ENCODE peak calls at places on chromosome 2, in eight cellular contexts. One of them, this sample, is unnamed.

GRCh38 chr2:83584674-83585073 is 874.4 kb downstream of the SUCLG1 start:
- DNase-seq in retinal pigment epithelial cell: peak
- DNase-seq in HFF-Myc: no peak
- DNase-seq in fibroblast of lung: no peak
- DNase-seq in choroid plexus epithelial cell: peak
- DNase-seq in left ventricle myocardium inferior: no peak
- DNase-seq in adrenal gland: no peak
- DNase-seq in AG04449: peak
- DNase-seq in this sample: no peak

GRCh38 chr2:19989342-19989680 is 594 bp downstream of the WDR35 start:
- DNase-seq in left ventricle myocardium inferior: no peak
- DNase-seq in adrenal gland: no peak
- DNase-seq in fibroblast of lung: no peak
- DNase-seq in AG04449: no peak
- DNase-seq in choroid plexus epithelial cell: no peak
- DNase-seq in HFF-Myc: no peak
- DNase-seq in retinal pigment epithelial cell: no peak
- DNase-seq in this sample: no peak

GRCh38 chr2:44061876-44062275 is 66.1 kb upstream of the LRPPRC start:
- DNase-seq in left ventricle myocardium inferior: no peak
- DNase-seq in adrenal gland: no peak
- DNase-seq in fibroblast of lung: no peak
- DNase-seq in AG04449: no peak
- DNase-seq in retinal pigment epithelial cell: no peak
- DNase-seq in HFF-Myc: no peak
- DNase-seq in choroid plexus epithelial cell: no peak
- DNase-seq in this sample: no peak

GRCh38 chr2:120669121-120669952 is 66.3 kb upstream of the GLI2 start:
- DNase-seq in retinal pigment epithelial cell: no peak
- DNase-seq in adrenal gland: no peak
- DNase-seq in left ventricle myocardium inferior: no peak
- DNase-seq in fibroblast of lung: peak
- DNase-seq in AG04449: no peak
- DNase-seq in HFF-Myc: peak
- DNase-seq in choroid plexus epithelial cell: peak
- DNase-seq in this sample: no peak

GRCh38 chr2:53818854-53819435 is 32.1 kb downstream of the ERLEC1 start:
- DNase-seq in HFF-Myc: no peak
- DNase-seq in retinal pigment epithelial cell: no peak
- DNase-seq in AG04449: no peak
- DNase-seq in adrenal gland: no peak
- DNase-seq in left ventricle myocardium inferior: no peak
- DNase-seq in fibroblast of lung: no peak
- DNase-seq in choroid plexus epithelial cell: no peak
- DNase-seq in this sample: no peak

GRCh38 chr2:17800693-17801458 is 15.4 kb upstream of the MSGN1 start:
- DNase-seq in retinal pigment epithelial cell: no peak
- DNase-seq in adrenal gland: no peak
- DNase-seq in HFF-Myc: no peak
- DNase-seq in AG04449: no peak
- DNase-seq in choroid plexus epithelial cell: no peak
- DNase-seq in left ventricle myocardium inferior: no peak
- DNase-seq in fibroblast of lung: no peak
- DNase-seq in this sample: no peak

GRCh38 chr2:241036397-241036963 is 38.1 kb downstream of the SNED1 start:
- DNase-seq in choroid plexus epithelial cell: no peak
- DNase-seq in adrenal gland: no peak
- DNase-seq in AG04449: no peak
- DNase-seq in fibroblast of lung: peak
- DNase-seq in HFF-Myc: no peak
- DNase-seq in left ventricle myocardium inferior: no peak
- DNase-seq in retinal pigment epithelial cell: no peak
- DNase-seq in this sample: no peak

GRCh38 chr2:101341901-101342624 is 33.6 kb upstream of the RNF149 start:
- DNase-seq in choroid plexus epithelial cell: peak
- DNase-seq in AG04449: no peak
- DNase-seq in fibroblast of lung: peak
- DNase-seq in adrenal gland: peak
- DNase-seq in HFF-Myc: peak
- DNase-seq in left ventricle myocardium inferior: peak
- DNase-seq in retinal pigment epithelial cell: no peak
- DNase-seq in this sample: peak

GRCh38 chr2:118489712-118490255 is 357.7 kb downstream of the EN1 start:
- DNase-seq in AG04449: no peak
- DNase-seq in retinal pigment epithelial cell: no peak
- DNase-seq in adrenal gland: no peak
- DNase-seq in choroid plexus epithelial cell: no peak
- DNase-seq in HFF-Myc: no peak
- DNase-seq in left ventricle myocardium inferior: no peak
- DNase-seq in fibroblast of lung: no peak
- DNase-seq in this sample: no peak

GRCh38 chr2:226747288-226747687 is 52.3 kb downstream of the IRS1 start:
- DNase-seq in left ventricle myocardium inferior: no peak
- DNase-seq in choroid plexus epithelial cell: no peak
- DNase-seq in retinal pigment epithelial cell: no peak
- DNase-seq in AG04449: no peak
- DNase-seq in HFF-Myc: no peak
- DNase-seq in adrenal gland: no peak
- DNase-seq in fibroblast of lung: no peak
- DNase-seq in this sample: no peak

GRCh38 chr2:201260302-201260800 is at the start of gene CASP8:
- DNase-seq in fibroblast of lung: peak
- DNase-seq in choroid plexus epithelial cell: peak
- DNase-seq in adrenal gland: peak
- DNase-seq in left ventricle myocardium inferior: no peak
- DNase-seq in HFF-Myc: peak
- DNase-seq in retinal pigment epithelial cell: no peak
- DNase-seq in AG04449: no peak
- DNase-seq in this sample: no peak

DNA sequence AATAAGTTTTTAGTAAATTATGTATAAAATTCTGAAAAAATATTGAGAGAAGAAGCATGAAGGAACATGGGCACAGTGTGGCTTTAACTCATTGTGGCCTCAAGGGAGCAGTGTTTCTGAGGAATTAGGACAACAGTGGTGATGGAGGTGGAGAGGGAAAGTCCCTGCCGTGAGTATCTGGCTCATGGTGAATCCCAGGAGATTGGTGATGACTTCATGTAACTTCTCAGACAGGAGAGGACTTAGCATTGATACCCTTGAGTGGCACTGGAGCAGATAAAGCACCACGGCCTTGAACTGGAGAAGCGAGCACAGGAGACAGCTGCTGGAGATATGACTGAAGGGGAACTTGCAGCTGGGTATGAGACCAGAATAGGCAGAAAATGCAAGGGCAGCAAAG is 35.0 kb upstream of the LRP1B start:
- DNase-seq in choroid plexus epithelial cell: peak
- DNase-seq in AG04449: no peak
- DNase-seq in retinal pigment epithelial cell: no peak
- DNase-seq in left ventricle myocardium inferior: no peak
- DNase-seq in adrenal gland: no peak
- DNase-seq in fibroblast of lung: peak
- DNase-seq in HFF-Myc: peak
- DNase-seq in this sample: peak
- TF ChIP-seq CTCF in choroid plexus epithelial cell: peak
- TF ChIP-seq CTCF in AG04449: peak
- TF ChIP-seq CTCF in retinal pigment epithelial cell: peak
- TF ChIP-seq CTCF in left ventricle myocardium inferior: peak
- TF ChIP-seq CTCF in adrenal gland: no peak
- TF ChIP-seq CTCF in fibroblast of lung: no peak
- TF ChIP-seq CTCF in HFF-Myc: peak
- TF ChIP-seq CTCF in this sample: peak

GRCh38 chr2:8581601-8582041 is 100.2 kb upstream of the ID2 start:
- DNase-seq in choroid plexus epithelial cell: no peak
- DNase-seq in HFF-Myc: no peak
- DNase-seq in adrenal gland: peak
- DNase-seq in fibroblast of lung: no peak
- DNase-seq in left ventricle myocardium inferior: no peak
- DNase-seq in AG04449: no peak
- DNase-seq in retinal pigment epithelial cell: no peak
- DNase-seq in this sample: no peak
- H3K4me3 ChIP-seq in choroid plexus epithelial cell: no peak
- H3K4me3 ChIP-seq in HFF-Myc: no peak
- H3K4me3 ChIP-seq in adrenal gland: no peak
- H3K4me3 ChIP-seq in fibroblast of lung: no peak
- H3K4me3 ChIP-seq in left ventricle myocardium inferior: no peak
- H3K4me3 ChIP-seq in AG04449: no peak
- H3K4me3 ChIP-seq in retinal pigment epithelial cell: no peak
- H3K4me3 ChIP-seq in this sample: no peak

DNA sequence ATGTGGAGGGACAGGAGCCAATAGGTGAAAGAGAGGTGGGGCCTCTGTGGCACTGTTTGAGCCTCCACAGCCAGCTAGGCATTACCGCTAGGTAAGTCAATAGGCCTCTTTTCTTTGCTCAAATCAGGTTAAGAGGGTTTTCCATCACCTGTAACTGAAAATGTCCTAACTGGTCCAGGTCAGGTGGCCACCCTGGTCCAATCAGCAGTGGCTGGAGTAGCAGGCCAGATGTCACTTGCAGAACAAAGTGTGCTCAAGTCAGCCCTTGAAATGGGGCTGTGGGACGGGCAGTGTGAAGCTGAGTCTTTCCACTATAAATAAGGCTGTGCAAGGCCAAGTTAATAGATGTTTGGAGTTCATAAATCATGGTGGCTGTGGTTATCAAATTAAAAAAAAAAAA is 20.9 kb downstream of the FBXO36 start:
- DNase-seq in retinal pigment epithelial cell: no peak
- DNase-seq in HFF-Myc: no peak
- DNase-seq in adrenal gland: no peak
- DNase-seq in fibroblast of lung: no peak
- DNase-seq in choroid plexus epithelial cell: no peak
- DNase-seq in AG04449: no peak
- DNase-seq in left ventricle myocardium inferior: no peak
- DNase-seq in this sample: no peak
- TF ChIP-seq CTCF in retinal pigment epithelial cell: no peak
- TF ChIP-seq CTCF in HFF-Myc: no peak
- TF ChIP-seq CTCF in adrenal gland: no peak
- TF ChIP-seq CTCF in fibroblast of lung: no peak
- TF ChIP-seq CTCF in choroid plexus epithelial cell: no peak
- TF ChIP-seq CTCF in AG04449: no peak
- TF ChIP-seq CTCF in left ventricle myocardium inferior: no peak
- TF ChIP-seq CTCF in this sample: no peak

GRCh38 chr2:33133436-33133835 is 186.7 kb downstream of the LTBP1 start:
- DNase-seq in fibroblast of lung: peak
- DNase-seq in HFF-Myc: no peak
- DNase-seq in choroid plexus epithelial cell: peak
- DNase-seq in left ventricle myocardium inferior: peak
- DNase-seq in AG04449: no peak
- DNase-seq in adrenal gland: peak
- DNase-seq in retinal pigment epithelial cell: no peak
- DNase-seq in this sample: peak

GRCh38 chr2:33134086-33134763 is 187.5 kb downstream of the LTBP1 start:
- DNase-seq in choroid plexus epithelial cell: peak
- DNase-seq in HFF-Myc: peak
- DNase-seq in adrenal gland: peak
- DNase-seq in AG04449: peak
- DNase-seq in retinal pigment epithelial cell: peak
- DNase-seq in left ventricle myocardium inferior: peak
- DNase-seq in fibroblast of lung: peak
- DNase-seq in this sample: peak

GRCh38 chr2:33136056-33136455 is 189.3 kb downstream of the LTBP1 start:
- DNase-seq in adrenal gland: no peak
- DNase-seq in fibroblast of lung: peak
- DNase-seq in retinal pigment epithelial cell: no peak
- DNase-seq in HFF-Myc: no peak
- DNase-seq in AG04449: no peak
- DNase-seq in left ventricle myocardium inferior: no peak
- DNase-seq in choroid plexus epithelial cell: peak
- DNase-seq in this sample: no peak

GRCh38 chr2:33135645-33136044 is 188.9 kb downstream of the LTBP1 start:
- DNase-seq in HFF-Myc: no peak
- DNase-seq in adrenal gland: no peak
- DNase-seq in retinal pigment epithelial cell: no peak
- DNase-seq in fibroblast of lung: peak
- DNase-seq in left ventricle myocardium inferior: no peak
- DNase-seq in choroid plexus epithelial cell: no peak
- DNase-seq in AG04449: no peak
- DNase-seq in this sample: no peak

DNA sequence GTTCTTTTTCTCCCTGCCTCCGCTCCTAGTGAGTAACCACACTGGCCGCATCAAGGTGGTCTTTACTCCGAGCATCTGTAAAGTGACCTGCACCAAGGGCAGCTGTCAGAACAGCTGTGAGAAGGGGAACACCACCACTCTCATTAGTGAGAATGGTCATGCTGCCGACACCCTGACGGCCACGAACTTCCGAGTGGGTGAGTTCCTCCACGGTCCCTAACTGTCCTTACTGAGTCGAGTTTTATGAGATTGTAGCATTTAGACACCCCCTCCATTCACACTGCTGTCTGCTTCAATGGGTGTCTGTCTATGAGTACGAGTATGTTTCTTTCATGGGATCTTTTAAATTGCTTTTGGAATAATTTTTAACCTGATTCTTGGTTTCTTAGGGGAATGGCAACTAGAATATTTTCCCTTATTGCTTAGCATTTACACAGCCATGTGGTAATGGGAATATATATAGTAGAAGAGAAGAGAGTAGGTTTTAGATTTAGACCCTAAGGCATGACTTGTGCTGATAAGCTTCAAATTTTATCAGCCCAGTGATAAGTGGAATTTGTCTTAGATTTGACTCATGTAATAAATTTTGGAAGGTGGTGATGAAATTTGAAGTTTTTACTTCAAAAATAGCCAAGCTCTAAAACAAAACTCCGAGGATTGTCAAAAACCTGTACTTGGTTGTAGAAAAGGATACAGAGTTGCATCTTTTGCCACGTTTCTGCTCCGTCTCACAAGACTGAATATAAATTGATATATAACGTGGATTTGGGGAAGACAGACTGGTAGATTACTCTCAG is 188.2 kb downstream of the LTBP1 start:
- DNase-seq in left ventricle myocardium inferior: no peak
- DNase-seq in adrenal gland: no peak
- DNase-seq in fibroblast of lung: no peak
- DNase-seq in HFF-Myc: no peak
- DNase-seq in retinal pigment epithelial cell: no peak
- DNase-seq in AG04449: no peak
- DNase-seq in choroid plexus epithelial cell: peak
- DNase-seq in this sample: no peak
- H3K4me3 ChIP-seq in left ventricle myocardium inferior: peak
- H3K4me3 ChIP-seq in adrenal gland: peak
- H3K4me3 ChIP-seq in fibroblast of lung: peak
- H3K4me3 ChIP-seq in HFF-Myc: peak
- H3K4me3 ChIP-seq in retinal pigment epithelial cell: peak
- H3K4me3 ChIP-seq in AG04449: peak
- H3K4me3 ChIP-seq in choroid plexus epithelial cell: peak
- H3K4me3 ChIP-seq in this sample: no peak